ENCODE peak calls at places on chromosomes 12 and 14, in seven cellular contexts. A, X, J, P, I, K and H are unnamed samples.

GRCh38 chr14:99612065-99612736 is 8.2 kb upstream of the CCDC85C start:
- DNase-seq in A (no peak), X (no peak), J (peak; percentile 91), P (no peak), I (no peak), K (no peak), H (no peak)

GRCh38 chr12:125114365-125115141 is 49.3 kb downstream of the AACS start:
- DNase-seq in A (no peak), X (no peak), J (no peak), P (no peak), I (no peak), K (no peak), H (no peak)

GRCh38 chr14:24398943-24399801 is at the start of gene NYNRIN:
- DNase-seq in A (no peak), X (no peak), J (peak; percentile 64), P (no peak), I (no peak), K (peak; percentile 23), H (no peak)

GRCh38 chr12:51070004-51070403 is 13.4 kb downstream of the CSRNP2 start:
- DNase-seq in A (peak; percentile 79), X (peak; percentile 46), J (no peak), P (no peak), I (no peak), K (no peak), H (no peak)

GRCh38 chr12:59850268-59850667 is 254.4 kb downstream of the SLC16A7 start:
- DNase-seq in A (no peak), X (no peak), J (no peak), P (no peak), I (no peak), K (no peak), H (no peak)

GRCh38 chr12:113196996-113197395 is 11.5 kb downstream of the RITA1 start:
- DNase-seq in A (peak; percentile 82), X (peak; percentile 81), J (peak; percentile 40), P (peak; percentile 77), I (peak; percentile 85), K (peak; percentile 61), H (no peak)

GRCh38 chr12:132658149-132658905 is 28.8 kb downstream of the POLE start:
- DNase-seq in A (no peak), X (no peak), J (no peak), P (no peak), I (no peak), K (no peak), H (no peak)

GRCh38 chr14:54651649-54652048 is 84.7 kb downstream of the SAMD4A start:
- DNase-seq in A (no peak), X (peak; percentile 20), J (no peak), P (no peak), I (no peak), K (no peak), H (no peak)

GRCh38 chr14:101917413-101918124 is 46.8 kb upstream of the DYNC1H1 start:
- DNase-seq in A (no peak), X (no peak), J (no peak), P (no peak), I (no peak), K (no peak), H (no peak)

GRCh38 chr12:79936670-79937069 is 1.8 kb upstream of the PPP1R12A start:
- DNase-seq in A (no peak), X (no peak), J (no peak), P (no peak), I (no peak), K (no peak), H (no peak)

GRCh38 chr14:74488788-74489397 is 4.2 kb downstream of the NPC2 start:
- DNase-seq in A (no peak), X (peak; percentile 32), J (no peak), P (peak; percentile 53), I (peak; percentile 88), K (peak; percentile 57), H (no peak)

GRCh38 chr14:84591827-84592540 is 938.0 kb upstream of the FLRT2 start:
- DNase-seq in A (no peak), X (no peak), J (peak; percentile 78), P (no peak), I (peak; percentile 18), K (no peak), H (no peak)

GRCh38 chr12:116126610-116127009 is 150.9 kb downstream of the MED13L start:
- DNase-seq in A (no peak), X (peak; percentile 52), J (no peak), P (no peak), I (no peak), K (no peak), H (no peak)

GRCh38 chr14:95256011-95256775 is 63.5 kb downstream of the CLMN start:
- DNase-seq in A (no peak), X (no peak), J (peak; percentile 83), P (no peak), I (no peak), K (no peak), H (no peak)

GRCh38 chr12:24815087-24815423 is 133.8 kb downstream of the BCAT1 start:
- DNase-seq in A (no peak), X (no peak), J (no peak), P (no peak), I (no peak), K (no peak), H (no peak)

GRCh38 chr12:109744026-109744425 is 30.4 kb downstream of the FAM222A start:
- DNase-seq in A (no peak), X (no peak), J (no peak), P (no peak), I (no peak), K (no peak), H (no peak)

GRCh38 chr12:76216585-76217472 is 131.4 kb downstream of the BBS10 start:
- DNase-seq in A (no peak), X (no peak), J (no peak), P (no peak), I (no peak), K (no peak), H (no peak)

GRCh38 chr12:87518508-87518907 is 510.7 kb downstream of the C12orf50 start:
- DNase-seq in A (no peak), X (no peak), J (no peak), P (no peak), I (peak; percentile 23), K (no peak), H (no peak)